ENCODE peak calls at places on chromosomes 3 and 15, in five cellular contexts. A is A549, Z is K562, N is GM12878, T is HepG2. K is an unnamed sample.

GRCh38 chr3:145649368-145649887 is 511.6 kb downstream of the PLOD2 start:
- DNase-seq in N (no peak), A (no peak), Z (no peak), T (peak), K (no peak)

GRCh38 chr15:68552773-68553172 is 26.0 kb upstream of the CORO2B start:
- DNase-seq in A (peak), T (no peak), Z (no peak), N (no peak), K (no peak)

GRCh38 chr15:68301300-68301699 is 23.8 kb downstream of the FEM1B start:
- DNase-seq in N (no peak), A (no peak), Z (no peak), T (no peak), K (no peak)

GRCh38 chr3:142853270-142854163 is 35.4 kb downstream of the PCOLCE2 start:
- DNase-seq in A (peak), N (no peak), T (peak), Z (no peak), K (no peak)

GRCh38 chr3:30607032-30607833 is 832 bp downstream of the TGFBR2 start:
- DNase-seq in A (peak), T (no peak), Z (no peak), N (no peak), K (peak)

GRCh38 chr3:98657429-98657828 is 64.0 kb upstream of the CPOX start:
- DNase-seq in N (no peak), A (peak), T (no peak), Z (no peak), K (peak)

GRCh38 chr3:37668831-37669610 is 192.7 kb upstream of the CTDSPL start:
- DNase-seq in Z (no peak), A (no peak), N (no peak), T (no peak), K (no peak)

GRCh38 chr3:101992861-101993260 is 143.5 kb downstream of the NFKBIZ start:
- DNase-seq in T (no peak), Z (no peak), A (no peak), N (no peak), K (no peak)

GRCh38 chr3:16474304-16474703 is 39.2 kb downstream of the RFTN1 start:
- DNase-seq in A (no peak), Z (no peak), T (no peak), N (no peak), K (no peak)

GRCh38 chr3:8656240-8656639 is 11.6 kb upstream of the SSUH2 start:
- DNase-seq in T (no peak), N (no peak), Z (no peak), A (no peak), K (no peak)

GRCh38 chr3:133428552-133428951 is 28.7 kb downstream of the BFSP2 start:
- DNase-seq in T (no peak), A (no peak), Z (no peak), N (no peak), K (no peak)

DNA sequence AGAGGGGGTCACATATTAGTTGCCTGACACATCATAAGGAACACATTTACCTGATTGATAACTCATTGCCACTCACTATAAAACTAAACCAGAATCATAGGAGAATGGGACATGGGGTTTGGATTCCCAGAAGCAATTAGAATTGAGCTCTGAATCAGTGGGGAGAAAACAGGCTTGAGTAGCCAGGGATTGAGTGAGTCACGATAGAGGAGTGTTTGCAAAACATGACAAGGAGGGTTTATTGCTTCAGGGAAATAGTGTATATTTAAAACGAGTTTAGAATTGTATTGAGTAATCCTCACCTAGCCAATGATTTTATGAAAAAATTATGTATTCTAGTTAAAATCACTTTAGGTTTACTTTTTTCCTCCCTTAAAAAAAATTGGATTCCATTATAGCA is 101.2 kb upstream of the THRB start:
- DNase-seq in Z (no peak), T (no peak), N (no peak), A (peak), K (no peak)
- TF ChIP-seq JUNB in Z (no peak), T (no peak), N (no peak), A (no peak), K (no peak)

GRCh38 chr3:47017504-47018268 is 38.2 kb downstream of the NBEAL2 start:
- DNase-seq in A (no peak), T (peak), Z (no peak), N (no peak), K (peak)

GRCh38 chr3:47016934-47017435 is 37.5 kb downstream of the NBEAL2 start:
- DNase-seq in Z (peak), T (no peak), A (no peak), N (peak), K (no peak)

GRCh38 chr3:47020311-47020710 is 40.8 kb downstream of the NBEAL2 start:
- DNase-seq in T (no peak), A (no peak), N (no peak), Z (no peak), K (no peak)

GRCh38 chr3:47018269-47018611 is 38.8 kb downstream of the NBEAL2 start:
- DNase-seq in N (no peak), Z (no peak), A (no peak), T (peak), K (no peak)

DNA sequence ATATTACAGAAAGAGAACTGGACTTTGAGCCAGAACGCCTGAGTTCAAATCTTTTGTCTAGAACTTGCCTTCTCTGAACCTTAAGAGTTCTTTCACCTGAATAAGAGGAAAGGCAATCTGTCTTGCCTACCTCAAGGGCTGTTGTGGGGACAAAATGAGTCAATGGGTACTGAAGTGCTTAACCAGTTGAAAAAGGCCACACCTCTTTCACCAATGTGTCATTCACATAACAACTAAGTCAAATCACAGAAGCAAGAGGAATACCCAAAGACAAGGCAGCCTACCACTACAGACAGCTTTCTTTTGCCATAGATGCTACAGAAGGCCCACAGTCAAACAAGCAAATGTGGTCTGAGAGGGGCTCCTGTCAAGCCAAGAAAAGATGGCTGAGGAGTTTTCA is 39.7 kb downstream of the NBEAL2 start:
- DNase-seq in Z (no peak), N (peak), A (no peak), T (no peak), K (no peak)
- TF ChIP-seq JUNB in Z (no peak), N (peak), A (no peak), T (no peak), K (no peak)

GRCh38 chr3:52216585-52217408 is 8.6 kb downstream of the TLR9 start:
- DNase-seq in T (no peak), A (no peak), N (no peak), Z (no peak), K (no peak)
- TF ChIP-seq JUNB in T (no peak), A (no peak), N (no peak), Z (no peak), K (no peak)

GRCh38 chr15:80275946-80276345 is 23.9 kb upstream of the CTXND1 start:
- DNase-seq in N (no peak), Z (no peak), T (no peak), A (peak), K (no peak)
- TF ChIP-seq JUNB in N (no peak), Z (no peak), T (no peak), A (no peak), K (no peak)